ENCODE peak calls at places on chromosomes 6 and 20, in five cellular contexts. One of them, this sample, is unnamed. For H3K36me3, the result is how much of the 10 kb centered on the place peaks cover.

GRCh38 chr6:129276986-129277385 is 394.0 kb downstream of the LAMA2 start:
- DNase-seq in IMR-90: no peak
- DNase-seq in left lung: no peak
- DNase-seq in testis: no peak
- DNase-seq in mammary epithelial cell: no peak
- DNase-seq in this sample: peak

GRCh38 chr20:51562334-51563140 is 20.0 kb upstream of the NFATC2 start:
- DNase-seq in IMR-90: peak
- DNase-seq in left lung: peak
- DNase-seq in testis: peak
- DNase-seq in mammary epithelial cell: peak
- DNase-seq in this sample: peak

GRCh38 chr20:959996-960615 is 42.0 kb downstream of the RSPO4 start:
- DNase-seq in testis: no peak
- DNase-seq in left lung: no peak
- DNase-seq in IMR-90: no peak
- DNase-seq in mammary epithelial cell: no peak
- DNase-seq in this sample: no peak

GRCh38 chr20:10508468-10509251 is 73.6 kb downstream of the SLX4IP start:
- DNase-seq in mammary epithelial cell: no peak
- DNase-seq in left lung: no peak
- DNase-seq in IMR-90: peak
- DNase-seq in testis: peak
- DNase-seq in this sample: peak

GRCh38 chr20:57692393-57692792 is 17.4 kb downstream of the PMEPA1 start:
- DNase-seq in testis: no peak
- DNase-seq in IMR-90: no peak
- DNase-seq in left lung: no peak
- DNase-seq in mammary epithelial cell: no peak
- DNase-seq in this sample: no peak

GRCh38 chr6:133170602-133171001 is 70.6 kb upstream of the EYA4 start:
- DNase-seq in mammary epithelial cell: peak
- DNase-seq in testis: no peak
- DNase-seq in IMR-90: peak
- DNase-seq in left lung: no peak
- DNase-seq in this sample: no peak

GRCh38 chr20:58308680-58309527 is 611 bp upstream of the RAB22A start:
- DNase-seq in left lung: peak
- DNase-seq in mammary epithelial cell: peak
- DNase-seq in IMR-90: peak
- DNase-seq in testis: peak
- DNase-seq in this sample: peak

GRCh38 chr6:32685603-32686002 is 19.1 kb upstream of the HLA-DQB1 start:
- DNase-seq in mammary epithelial cell: peak
- DNase-seq in testis: no peak
- DNase-seq in IMR-90: peak
- DNase-seq in left lung: no peak
- DNase-seq in this sample: no peak

GRCh38 chr20:22160254-22160653 is 424.1 kb downstream of the FOXA2 start:
- DNase-seq in left lung: no peak
- DNase-seq in IMR-90: no peak
- DNase-seq in mammary epithelial cell: no peak
- DNase-seq in testis: peak
- DNase-seq in this sample: no peak

GRCh38 chr20:25006431-25007167 is 14.0 kb upstream of the APMAP start:
- DNase-seq in left lung: peak
- DNase-seq in IMR-90: no peak
- DNase-seq in mammary epithelial cell: no peak
- DNase-seq in testis: no peak
- DNase-seq in this sample: no peak

GRCh38 chr20:35517125-35517524 is 12.3 kb downstream of the C20orf173 start:
- DNase-seq in IMR-90: no peak
- DNase-seq in mammary epithelial cell: no peak
- DNase-seq in testis: no peak
- DNase-seq in left lung: no peak
- DNase-seq in this sample: no peak

GRCh38 chr20:46438156-46438750 is 31.8 kb upstream of the ELMO2 start:
- DNase-seq in left lung: no peak
- DNase-seq in IMR-90: peak
- DNase-seq in testis: peak
- DNase-seq in mammary epithelial cell: peak
- DNase-seq in this sample: peak

DNA sequence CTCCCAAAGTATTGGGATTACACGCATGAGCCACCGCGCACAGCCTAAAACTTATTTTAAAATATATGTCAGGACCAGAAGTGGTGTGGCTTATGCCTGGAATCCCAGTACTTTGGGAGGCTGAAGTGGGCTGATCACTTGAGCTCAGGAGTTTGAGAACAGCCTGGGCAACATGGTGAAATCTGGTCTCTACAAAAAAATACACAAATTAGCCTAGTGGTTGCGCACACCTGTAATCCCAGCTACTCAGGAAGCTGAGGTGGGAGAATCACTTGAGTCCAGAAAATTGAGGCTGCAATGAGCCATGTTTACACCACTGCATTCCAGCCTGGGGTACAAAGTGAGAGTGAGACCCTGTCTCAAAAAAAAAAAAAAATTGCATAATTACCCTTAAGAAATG is 13.7 kb downstream of the PXT1 start:
- DNase-seq in left lung: no peak
- DNase-seq in IMR-90: no peak
- DNase-seq in testis: no peak
- DNase-seq in mammary epithelial cell: no peak
- DNase-seq in this sample: no peak
- TF ChIP-seq CTCF in left lung: peak
- TF ChIP-seq CTCF in IMR-90: peak
- TF ChIP-seq CTCF in testis: no peak
- TF ChIP-seq CTCF in mammary epithelial cell: no peak
- TF ChIP-seq CTCF in this sample: no peak

DNA sequence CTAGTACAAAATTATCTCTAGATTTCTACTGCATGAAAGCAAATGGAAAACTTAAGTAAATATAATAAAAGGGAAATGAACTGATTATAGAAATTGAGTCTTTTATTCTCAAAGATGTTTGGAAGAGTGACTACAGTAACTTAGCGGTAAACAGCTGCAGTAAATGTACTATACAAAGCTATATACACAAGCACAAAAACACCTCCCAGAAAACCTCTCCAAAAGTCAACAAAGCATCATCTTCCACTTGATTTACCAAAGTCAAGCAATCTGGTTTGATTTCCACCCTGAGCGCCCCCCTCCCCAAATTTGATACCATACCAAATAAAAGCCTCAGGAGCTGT is 142.1 kb upstream of the SHLD1 start:
- DNase-seq in mammary epithelial cell: no peak
- DNase-seq in left lung: no peak
- DNase-seq in IMR-90: no peak
- DNase-seq in testis: no peak
- DNase-seq in this sample: no peak
- H3K27ac ChIP-seq in mammary epithelial cell: peak
- H3K27ac ChIP-seq in left lung: peak
- H3K27ac ChIP-seq in IMR-90: no peak
- H3K27ac ChIP-seq in testis: no peak
- H3K27ac ChIP-seq in this sample: no peak

DNA sequence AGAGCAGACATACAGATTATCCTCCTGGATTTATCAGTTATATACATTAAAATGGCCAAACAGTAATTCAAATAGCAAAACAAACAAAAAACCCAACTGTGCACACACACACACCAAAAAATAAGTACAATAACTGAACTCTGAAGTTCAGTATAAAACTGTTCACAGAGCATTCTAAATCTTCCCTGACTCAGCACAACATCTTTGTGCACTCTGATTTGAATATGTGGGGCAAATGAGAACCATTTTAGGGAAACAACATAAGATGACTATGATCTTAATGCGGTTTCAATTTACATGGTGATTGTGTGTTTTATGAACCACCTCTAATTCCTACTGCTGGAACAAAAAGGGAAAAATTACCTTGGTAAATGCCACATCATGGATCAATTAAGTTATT is 41.8 kb downstream of the PLAGL1 start:
- DNase-seq in testis: no peak
- DNase-seq in left lung: no peak
- DNase-seq in mammary epithelial cell: no peak
- DNase-seq in IMR-90: no peak
- DNase-seq in this sample: no peak
- H3K36me3 ChIP-seq in testis: under half
- H3K36me3 ChIP-seq in left lung: under half
- H3K36me3 ChIP-seq in mammary epithelial cell: under half
- H3K36me3 ChIP-seq in IMR-90: under half
- H3K36me3 ChIP-seq in this sample: under half

GRCh38 chr20:32019156-32019510 is 8.9 kb downstream of the CCM2L start:
- DNase-seq in left lung: no peak
- DNase-seq in mammary epithelial cell: no peak
- DNase-seq in testis: no peak
- DNase-seq in IMR-90: no peak
- DNase-seq in this sample: peak

GRCh38 chr20:32018269-32019155 is 8.3 kb downstream of the CCM2L start:
- DNase-seq in IMR-90: no peak
- DNase-seq in mammary epithelial cell: peak
- DNase-seq in testis: peak
- DNase-seq in left lung: peak
- DNase-seq in this sample: no peak

GRCh38 chr20:32019563-32020463 is 9.6 kb downstream of the CCM2L start:
- DNase-seq in left lung: no peak
- DNase-seq in IMR-90: no peak
- DNase-seq in testis: no peak
- DNase-seq in mammary epithelial cell: no peak
- DNase-seq in this sample: no peak

GRCh38 chr20:32021091-32021490 is 10.9 kb downstream of the CCM2L start:
- DNase-seq in mammary epithelial cell: no peak
- DNase-seq in left lung: no peak
- DNase-seq in testis: no peak
- DNase-seq in IMR-90: no peak
- DNase-seq in this sample: no peak

GRCh38 chr20:32017711-32018251 is 7.5 kb downstream of the CCM2L start:
- DNase-seq in left lung: no peak
- DNase-seq in testis: no peak
- DNase-seq in mammary epithelial cell: peak
- DNase-seq in IMR-90: no peak
- DNase-seq in this sample: no peak
- TF ChIP-seq CTCF in left lung: no peak
- TF ChIP-seq CTCF in testis: no peak
- TF ChIP-seq CTCF in mammary epithelial cell: peak
- TF ChIP-seq CTCF in IMR-90: no peak
- TF ChIP-seq CTCF in this sample: no peak

DNA sequence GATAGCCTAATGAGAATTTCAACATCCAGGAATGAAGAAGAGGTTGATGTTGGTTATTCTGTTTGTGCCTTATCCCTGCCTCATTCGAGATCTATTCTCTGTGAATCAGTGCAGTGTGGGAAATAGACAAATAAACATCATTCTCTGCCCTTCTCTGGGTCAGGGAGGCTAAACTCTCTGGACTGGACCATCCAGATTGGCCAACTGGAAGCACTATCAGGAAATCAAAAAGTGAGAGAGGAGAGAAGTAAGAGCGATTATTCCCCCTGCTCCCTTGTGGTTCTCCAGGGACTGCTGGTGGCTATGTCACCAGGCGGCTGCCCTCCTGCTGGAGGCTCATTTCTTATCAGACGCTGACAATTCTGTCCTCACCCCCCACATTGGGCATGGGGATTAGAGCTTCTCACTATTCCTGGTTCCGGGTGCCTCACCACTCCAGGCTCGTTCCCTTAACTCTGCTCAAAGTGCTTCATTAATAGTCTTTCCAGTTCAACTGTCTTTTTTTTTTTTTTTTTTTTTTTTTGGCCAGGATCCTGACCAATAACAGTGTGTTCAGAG is 201.7 kb upstream of the RREB1 start:
- DNase-seq in left lung: no peak
- DNase-seq in mammary epithelial cell: no peak
- DNase-seq in testis: no peak
- DNase-seq in IMR-90: no peak
- DNase-seq in this sample: no peak
- H3K27ac ChIP-seq in left lung: no peak
- H3K27ac ChIP-seq in mammary epithelial cell: no peak
- H3K27ac ChIP-seq in testis: no peak
- H3K27ac ChIP-seq in IMR-90: no peak
- H3K27ac ChIP-seq in this sample: no peak

DNA sequence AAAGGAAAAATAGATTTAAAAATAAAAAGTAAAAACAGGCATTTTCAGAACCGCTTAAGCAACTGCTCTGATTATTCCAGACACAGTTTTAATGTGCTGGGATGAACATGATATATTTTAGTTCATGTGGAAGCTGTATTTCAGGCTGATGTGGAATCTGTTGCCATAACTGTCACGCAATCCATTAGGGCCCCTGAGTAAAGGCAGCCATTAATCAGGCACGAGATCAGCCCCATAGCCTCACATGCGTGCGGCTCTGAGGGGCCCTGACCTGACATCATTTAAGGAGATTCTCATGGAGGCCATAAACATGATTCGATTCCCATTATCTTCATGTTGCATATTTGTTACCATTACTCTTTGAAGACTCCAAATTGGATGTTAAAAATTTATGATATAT is 89.5 kb downstream of the SOBP start:
- DNase-seq in mammary epithelial cell: no peak
- DNase-seq in left lung: no peak
- DNase-seq in IMR-90: no peak
- DNase-seq in testis: no peak
- DNase-seq in this sample: no peak
- H3K36me3 ChIP-seq in mammary epithelial cell: under half
- H3K36me3 ChIP-seq in left lung: under half
- H3K36me3 ChIP-seq in IMR-90: under half
- H3K36me3 ChIP-seq in testis: under half
- H3K36me3 ChIP-seq in this sample: under half

DNA sequence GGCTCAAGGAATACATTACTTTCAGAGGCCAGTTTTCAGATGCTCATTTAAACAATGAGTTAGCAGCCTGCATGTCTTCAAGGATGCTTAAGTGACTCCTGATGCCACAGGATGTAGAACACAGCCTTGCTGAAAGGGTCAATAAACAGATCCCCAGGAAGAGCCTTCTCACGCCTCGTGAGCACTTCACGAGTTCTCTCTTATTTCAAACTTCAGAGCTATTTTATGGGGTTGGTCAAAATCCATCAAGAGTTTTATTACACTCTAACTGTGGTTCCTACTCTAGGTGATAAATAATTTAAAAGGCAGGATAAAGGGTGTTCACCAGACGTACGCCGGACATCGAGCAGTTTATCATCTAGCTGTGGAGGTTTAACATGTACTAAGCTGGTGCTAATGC is 193.9 kb downstream of the SMOC2 start:
- DNase-seq in mammary epithelial cell: no peak
- DNase-seq in testis: no peak
- DNase-seq in IMR-90: no peak
- DNase-seq in left lung: no peak
- DNase-seq in this sample: no peak
- TF ChIP-seq CTCF in mammary epithelial cell: no peak
- TF ChIP-seq CTCF in testis: no peak
- TF ChIP-seq CTCF in IMR-90: no peak
- TF ChIP-seq CTCF in left lung: no peak
- TF ChIP-seq CTCF in this sample: no peak

This sample was measured in cardiac muscle cell.